ENCODE peak calls at places on chromosome 18, in five cellular contexts. One of them, this sample, is unnamed.

GRCh38 chr18:49305688-49306336 is 154.6 kb downstream of the DYM start:
- DNase-seq in cardiac muscle cell: no peak
- DNase-seq in kidney: no peak
- DNase-seq in PC-3: peak; percentile 1
- DNase-seq in GM12864: no peak
- DNase-seq in this sample: no peak

GRCh38 chr18:48784654-48785053 is 166.1 kb downstream of the SMAD7 start:
- DNase-seq in cardiac muscle cell: no peak
- DNase-seq in kidney: no peak
- DNase-seq in GM12864: no peak
- DNase-seq in PC-3: no peak
- DNase-seq in this sample: no peak

GRCh38 chr18:26208901-26209445 is 17.3 kb upstream of the TAF4B start:
- DNase-seq in PC-3: no peak
- DNase-seq in GM12864: no peak
- DNase-seq in kidney: no peak
- DNase-seq in cardiac muscle cell: no peak
- DNase-seq in this sample: no peak

GRCh38 chr18:74173434-74173750 is 25.1 kb downstream of the TIMM21 start:
- DNase-seq in GM12864: no peak
- DNase-seq in kidney: no peak
- DNase-seq in cardiac muscle cell: no peak
- DNase-seq in PC-3: no peak
- DNase-seq in this sample: no peak

GRCh38 chr18:10530852-10531251 is 5.0 kb downstream of the NAPG start:
- DNase-seq in GM12864: no peak
- DNase-seq in cardiac muscle cell: no peak
- DNase-seq in kidney: no peak
- DNase-seq in PC-3: peak; percentile 82
- DNase-seq in this sample: no peak

GRCh38 chr18:47775961-47776360 is 154.5 kb downstream of the SMAD2 start:
- DNase-seq in kidney: no peak
- DNase-seq in GM12864: no peak
- DNase-seq in PC-3: peak; percentile 21
- DNase-seq in cardiac muscle cell: peak; percentile 41
- DNase-seq in this sample: no peak

GRCh38 chr18:35089918-35090550 is 48.8 kb downstream of the MAPRE2 start:
- DNase-seq in kidney: no peak
- DNase-seq in GM12864: no peak
- DNase-seq in cardiac muscle cell: no peak
- DNase-seq in PC-3: no peak
- DNase-seq in this sample: no peak

GRCh38 chr18:61643884-61644647 is 248.7 kb downstream of the RNF152 start:
- DNase-seq in PC-3: no peak
- DNase-seq in cardiac muscle cell: no peak
- DNase-seq in kidney: no peak
- DNase-seq in GM12864: no peak
- DNase-seq in this sample: no peak

GRCh38 chr18:7367336-7367735 is 136.4 kb downstream of the LRRC30 start:
- DNase-seq in PC-3: no peak
- DNase-seq in kidney: no peak
- DNase-seq in cardiac muscle cell: no peak
- DNase-seq in GM12864: no peak
- DNase-seq in this sample: no peak

GRCh38 chr18:70324897-70325296 is 36.1 kb downstream of the SOCS6 start:
- DNase-seq in cardiac muscle cell: no peak
- DNase-seq in kidney: peak; percentile 62
- DNase-seq in GM12864: no peak
- DNase-seq in PC-3: no peak
- DNase-seq in this sample: no peak

GRCh38 chr18:75341267-75341666 is 86.2 kb downstream of the SMIM21 start:
- DNase-seq in kidney: no peak
- DNase-seq in cardiac muscle cell: peak; percentile 9
- DNase-seq in PC-3: no peak
- DNase-seq in GM12864: no peak
- DNase-seq in this sample: no peak

GRCh38 chr18:32048507-32049091 is 30.0 kb downstream of the RNF125 start:
- DNase-seq in GM12864: no peak
- DNase-seq in kidney: no peak
- DNase-seq in PC-3: no peak
- DNase-seq in cardiac muscle cell: peak; percentile 89
- DNase-seq in this sample: no peak

GRCh38 chr18:49023281-49023937 is 72.6 kb upstream of the SMAD7 start:
- DNase-seq in GM12864: no peak
- DNase-seq in kidney: no peak
- DNase-seq in cardiac muscle cell: no peak
- DNase-seq in PC-3: no peak
- DNase-seq in this sample: peak; percentile 15

GRCh38 chr18:32379891-32380290 is 90.8 kb downstream of the GAREM1 start:
- DNase-seq in PC-3: no peak
- DNase-seq in GM12864: no peak
- DNase-seq in kidney: no peak
- DNase-seq in cardiac muscle cell: peak; percentile 41
- DNase-seq in this sample: no peak

GRCh38 chr18:23824704-23825103 is 135.5 kb downstream of the LAMA3 start:
- DNase-seq in kidney: no peak
- DNase-seq in cardiac muscle cell: peak; percentile 32
- DNase-seq in GM12864: no peak
- DNase-seq in PC-3: no peak
- DNase-seq in this sample: no peak

GRCh38 chr18:50405582-50406271 is 30.9 kb downstream of the SKA1 start:
- DNase-seq in PC-3: no peak
- DNase-seq in kidney: no peak
- DNase-seq in GM12864: no peak
- DNase-seq in cardiac muscle cell: no peak
- DNase-seq in this sample: no peak

DNA sequence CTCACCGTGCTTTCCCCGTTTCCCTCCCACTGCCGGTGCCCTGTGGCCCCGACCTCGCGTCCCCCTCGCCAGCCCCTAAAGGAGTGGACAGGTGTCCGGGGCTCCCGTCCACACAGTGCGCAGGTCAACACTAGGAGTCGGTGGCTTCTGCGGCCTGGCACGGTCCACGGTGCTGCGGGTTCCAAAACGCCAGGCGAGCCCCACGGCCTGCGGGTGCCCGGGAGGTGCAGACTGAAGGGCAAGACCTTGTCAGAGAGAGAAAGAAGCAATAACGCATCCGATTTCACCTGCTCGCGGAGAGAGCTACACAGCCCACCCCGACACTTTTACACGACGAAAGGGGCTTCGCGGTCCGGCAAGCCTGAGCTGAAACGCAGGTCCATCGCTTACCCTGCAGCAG is 588.6 kb upstream of the SALL3 start:
- DNase-seq in kidney: no peak
- DNase-seq in PC-3: no peak
- DNase-seq in GM12864: no peak
- DNase-seq in cardiac muscle cell: no peak
- DNase-seq in this sample: no peak
- TF ChIP-seq CTCF in kidney: no peak
- TF ChIP-seq CTCF in PC-3: no peak
- TF ChIP-seq CTCF in GM12864: no peak
- TF ChIP-seq CTCF in cardiac muscle cell: no peak
- TF ChIP-seq CTCF in this sample: no peak

GRCh38 chr18:3648695-3649094 is 198.7 kb downstream of the TGIF1 start:
- DNase-seq in GM12864: no peak
- DNase-seq in PC-3: no peak
- DNase-seq in kidney: no peak
- DNase-seq in cardiac muscle cell: no peak
- DNase-seq in this sample: no peak
- TF ChIP-seq CTCF in GM12864: no peak
- TF ChIP-seq CTCF in PC-3: no peak
- TF ChIP-seq CTCF in kidney: no peak
- TF ChIP-seq CTCF in cardiac muscle cell: no peak
- TF ChIP-seq CTCF in this sample: no peak

GRCh38 chr18:28884304-28884703 is 707.4 kb upstream of the CDH2 start:
- DNase-seq in kidney: no peak
- DNase-seq in GM12864: no peak
- DNase-seq in cardiac muscle cell: no peak
- DNase-seq in PC-3: peak; percentile 14
- DNase-seq in this sample: no peak
- TF ChIP-seq CTCF in kidney: no peak
- TF ChIP-seq CTCF in GM12864: no peak
- TF ChIP-seq CTCF in cardiac muscle cell: no peak
- TF ChIP-seq CTCF in PC-3: no peak
- TF ChIP-seq CTCF in this sample: no peak

GRCh38 chr18:12278765-12279682 is 24.9 kb downstream of the CIDEA start:
- DNase-seq in PC-3: no peak
- DNase-seq in GM12864: no peak
- DNase-seq in cardiac muscle cell: peak; percentile 99
- DNase-seq in kidney: peak; percentile 93
- DNase-seq in this sample: no peak

GRCh38 chr18:12274793-12275192 is 20.6 kb downstream of the CIDEA start:
- DNase-seq in GM12864: no peak
- DNase-seq in PC-3: no peak
- DNase-seq in kidney: no peak
- DNase-seq in cardiac muscle cell: no peak
- DNase-seq in this sample: no peak

GRCh38 chr18:12279781-12280531 is 25.8 kb downstream of the CIDEA start:
- DNase-seq in GM12864: no peak
- DNase-seq in cardiac muscle cell: no peak
- DNase-seq in kidney: no peak
- DNase-seq in PC-3: no peak
- DNase-seq in this sample: no peak

GRCh38 chr18:12276736-12277554 is 22.8 kb downstream of the CIDEA start:
- DNase-seq in cardiac muscle cell: no peak
- DNase-seq in kidney: no peak
- DNase-seq in GM12864: no peak
- DNase-seq in PC-3: no peak
- DNase-seq in this sample: no peak

GRCh38 chr18:12278153-12278764 is 24.1 kb downstream of the CIDEA start:
- DNase-seq in GM12864: no peak
- DNase-seq in kidney: no peak
- DNase-seq in cardiac muscle cell: peak; percentile 29
- DNase-seq in PC-3: peak; percentile 50
- DNase-seq in this sample: no peak
- TF ChIP-seq CTCF in GM12864: peak; percentile 5
- TF ChIP-seq CTCF in kidney: no peak
- TF ChIP-seq CTCF in cardiac muscle cell: peak; percentile 7
- TF ChIP-seq CTCF in PC-3: peak; percentile 67
- TF ChIP-seq CTCF in this sample: no peak

DNA sequence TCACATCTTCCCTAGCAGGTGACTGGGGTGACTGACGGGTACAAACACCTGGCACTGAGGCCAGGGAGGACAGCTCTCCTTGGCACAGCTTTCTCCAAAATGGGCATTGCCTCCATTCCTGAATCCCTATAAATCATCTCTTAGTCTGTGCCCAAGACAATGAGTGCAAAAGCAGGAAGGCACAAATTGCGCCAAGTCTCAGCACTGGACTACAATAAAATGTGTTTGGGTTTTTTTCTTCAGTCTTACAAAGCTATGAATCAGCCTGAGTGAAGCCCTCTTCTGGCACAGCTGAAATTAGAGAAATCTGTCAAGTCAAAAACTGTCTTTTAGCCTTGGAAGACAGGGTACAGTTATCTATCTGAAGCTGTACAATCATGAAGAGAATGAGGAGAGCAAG is 90.9 kb downstream of the EPB41L3 start:
- DNase-seq in GM12864: no peak
- DNase-seq in PC-3: peak; percentile 36
- DNase-seq in kidney: no peak
- DNase-seq in cardiac muscle cell: no peak
- DNase-seq in this sample: no peak
- TF ChIP-seq CTCF in GM12864: no peak
- TF ChIP-seq CTCF in PC-3: no peak
- TF ChIP-seq CTCF in kidney: no peak
- TF ChIP-seq CTCF in cardiac muscle cell: no peak
- TF ChIP-seq CTCF in this sample: no peak